ENCODE peak calls at places on chromosomes 2 and 18, in five cellular contexts. One of them, this sample, is unnamed.

GRCh38 chr2:96531872-96532505 is 4.6 kb upstream of the ARID5A start:
- DNase-seq in colonic mucosa: peak; percentile 95
- DNase-seq in Peyer's patch: peak; percentile 96
- DNase-seq in GM23248: peak; percentile 100
- DNase-seq in tibial nerve: peak; percentile 97
- DNase-seq in this sample: peak; percentile 76

GRCh38 chr2:232850039-232850438 is 20.0 kb upstream of the SNORC start:
- DNase-seq in colonic mucosa: no peak
- DNase-seq in GM23248: no peak
- DNase-seq in tibial nerve: no peak
- DNase-seq in Peyer's patch: no peak
- DNase-seq in this sample: no peak

GRCh38 chr2:171348056-171348455 is 85.7 kb downstream of the METTL8 start:
- DNase-seq in colonic mucosa: no peak
- DNase-seq in tibial nerve: no peak
- DNase-seq in GM23248: no peak
- DNase-seq in Peyer's patch: no peak
- DNase-seq in this sample: no peak

GRCh38 chr2:28320009-28320365 is 72.7 kb upstream of the FOSL2 start:
- DNase-seq in Peyer's patch: no peak
- DNase-seq in tibial nerve: no peak
- DNase-seq in GM23248: no peak
- DNase-seq in colonic mucosa: no peak
- DNase-seq in this sample: no peak

GRCh38 chr2:173881466-173881865 is 83.7 kb downstream of the SP3 start:
- DNase-seq in Peyer's patch: no peak
- DNase-seq in GM23248: no peak
- DNase-seq in colonic mucosa: peak; percentile 29
- DNase-seq in tibial nerve: no peak
- DNase-seq in this sample: no peak

GRCh38 chr2:186526281-186526680 is 40.2 kb downstream of the ZC3H15 start:
- DNase-seq in colonic mucosa: no peak
- DNase-seq in Peyer's patch: no peak
- DNase-seq in tibial nerve: no peak
- DNase-seq in GM23248: no peak
- DNase-seq in this sample: no peak

GRCh38 chr2:75146221-75146902 is 53.0 kb downstream of the TACR1 start:
- DNase-seq in GM23248: peak; percentile 37
- DNase-seq in colonic mucosa: no peak
- DNase-seq in Peyer's patch: no peak
- DNase-seq in tibial nerve: no peak
- DNase-seq in this sample: no peak

GRCh38 chr2:123085479-123085878 is 939.6 kb upstream of the CNTNAP5 start:
- DNase-seq in tibial nerve: no peak
- DNase-seq in GM23248: no peak
- DNase-seq in colonic mucosa: no peak
- DNase-seq in Peyer's patch: no peak
- DNase-seq in this sample: no peak

GRCh38 chr2:127810156-127810636 is 775 bp downstream of the WDR33 start:
- DNase-seq in tibial nerve: no peak
- DNase-seq in Peyer's patch: no peak
- DNase-seq in GM23248: peak; percentile 64
- DNase-seq in colonic mucosa: peak; percentile 39
- DNase-seq in this sample: no peak

GRCh38 chr2:70830333-70830732 is 5.3 kb downstream of the CD207 start:
- DNase-seq in Peyer's patch: no peak
- DNase-seq in tibial nerve: no peak
- DNase-seq in GM23248: no peak
- DNase-seq in colonic mucosa: no peak
- DNase-seq in this sample: no peak

GRCh38 chr2:158932246-158932645 is 36.2 kb upstream of the TANC1 start:
- DNase-seq in Peyer's patch: no peak
- DNase-seq in colonic mucosa: no peak
- DNase-seq in GM23248: no peak
- DNase-seq in tibial nerve: no peak
- DNase-seq in this sample: no peak

GRCh38 chr18:23316986-23317385 is 136.1 kb upstream of the RIOK3 start:
- DNase-seq in tibial nerve: no peak
- DNase-seq in GM23248: no peak
- DNase-seq in colonic mucosa: no peak
- DNase-seq in Peyer's patch: no peak
- DNase-seq in this sample: no peak

GRCh38 chr2:47403829-47404228 is 873 bp downstream of the MSH2 start:
- DNase-seq in GM23248: no peak
- DNase-seq in Peyer's patch: no peak
- DNase-seq in tibial nerve: no peak
- DNase-seq in colonic mucosa: no peak
- DNase-seq in this sample: no peak

GRCh38 chr2:197804758-197805597 is 585 bp downstream of the PLCL1 start:
- DNase-seq in Peyer's patch: peak; percentile 50
- DNase-seq in GM23248: peak; percentile 64
- DNase-seq in tibial nerve: no peak
- DNase-seq in colonic mucosa: peak; percentile 29
- DNase-seq in this sample: peak; percentile 13

GRCh38 chr2:107511970-107512789 is 314.5 kb upstream of the RGPD4 start:
- DNase-seq in GM23248: no peak
- DNase-seq in Peyer's patch: no peak
- DNase-seq in colonic mucosa: no peak
- DNase-seq in tibial nerve: no peak
- DNase-seq in this sample: no peak

GRCh38 chr2:105387225-105387624 is 11.6 kb downstream of the FHL2 start:
- DNase-seq in tibial nerve: no peak
- DNase-seq in GM23248: peak; percentile 26
- DNase-seq in colonic mucosa: no peak
- DNase-seq in Peyer's patch: no peak
- DNase-seq in this sample: no peak

GRCh38 chr18:12659904-12660605 is 2.1 kb upstream of the SPIRE1 start:
- DNase-seq in colonic mucosa: peak; percentile 50
- DNase-seq in Peyer's patch: peak; percentile 66
- DNase-seq in GM23248: peak; percentile 75
- DNase-seq in tibial nerve: no peak
- DNase-seq in this sample: peak; percentile 36

GRCh38 chr18:26317353-26317865 is 91.2 kb downstream of the TAF4B start:
- DNase-seq in Peyer's patch: no peak
- DNase-seq in GM23248: no peak
- DNase-seq in tibial nerve: no peak
- DNase-seq in colonic mucosa: no peak
- DNase-seq in this sample: no peak

GRCh38 chr18:6069539-6069938 is 174.2 kb upstream of the TMEM200C start:
- DNase-seq in Peyer's patch: no peak
- DNase-seq in GM23248: no peak
- DNase-seq in tibial nerve: no peak
- DNase-seq in colonic mucosa: no peak
- DNase-seq in this sample: no peak

GRCh38 chr2:197571622-197572271 is 55.9 kb downstream of the MOB4 start:
- DNase-seq in Peyer's patch: no peak
- DNase-seq in GM23248: peak; percentile 62
- DNase-seq in tibial nerve: no peak
- DNase-seq in colonic mucosa: no peak
- DNase-seq in this sample: no peak

GRCh38 chr2:238822955-238823354 is 24.9 kb upstream of the TWIST2 start:
- DNase-seq in tibial nerve: no peak
- DNase-seq in GM23248: no peak
- DNase-seq in colonic mucosa: no peak
- DNase-seq in Peyer's patch: no peak
- DNase-seq in this sample: no peak

GRCh38 chr2:47373747-47374146 is 29.2 kb upstream of the MSH2 start:
- DNase-seq in Peyer's patch: peak; percentile 70
- DNase-seq in tibial nerve: no peak
- DNase-seq in colonic mucosa: no peak
- DNase-seq in GM23248: peak; percentile 4
- DNase-seq in this sample: no peak

GRCh38 chr2:133768261-133769021 is 200.2 kb upstream of the NCKAP5 start:
- DNase-seq in colonic mucosa: no peak
- DNase-seq in GM23248: no peak
- DNase-seq in tibial nerve: peak; percentile 28
- DNase-seq in Peyer's patch: no peak
- DNase-seq in this sample: no peak

DNA sequence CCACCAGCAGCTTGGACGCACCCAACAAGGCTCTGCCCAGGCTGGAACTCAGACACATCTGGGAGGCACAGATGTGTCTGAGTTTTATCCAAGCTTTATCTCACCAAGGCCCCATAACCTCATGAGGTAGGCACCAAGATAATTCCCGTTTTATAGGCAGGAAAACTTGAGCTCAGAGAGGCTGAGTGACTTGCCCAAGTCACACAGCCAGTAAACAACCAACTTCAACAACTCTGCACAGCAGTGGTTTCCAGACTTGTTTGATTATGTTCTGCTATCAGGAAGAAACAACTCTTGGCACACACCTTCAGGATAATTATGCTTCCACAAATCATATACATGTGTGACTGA is 63.1 kb downstream of the ZFP36L2 start:
- DNase-seq in colonic mucosa: no peak
- DNase-seq in Peyer's patch: no peak
- DNase-seq in tibial nerve: no peak
- DNase-seq in GM23248: no peak
- DNase-seq in this sample: no peak
- H3K27ac ChIP-seq in colonic mucosa: peak overlapping the region; percentile 87
- H3K27ac ChIP-seq in Peyer's patch: peak overlapping the region; percentile 98
- H3K27ac ChIP-seq in tibial nerve: no peak overlapping the region
- H3K27ac ChIP-seq in GM23248: no peak overlapping the region
- H3K27ac ChIP-seq in this sample: no peak overlapping the region

GRCh38 chr2:231672617-231673347 is 35.5 kb upstream of the PTMA start:
- DNase-seq in tibial nerve: no peak
- DNase-seq in colonic mucosa: peak; percentile 89
- DNase-seq in GM23248: peak; percentile 47
- DNase-seq in Peyer's patch: peak; percentile 92
- DNase-seq in this sample: no peak

GRCh38 chr2:231670892-231671616 is 37.3 kb upstream of the PTMA start:
- DNase-seq in tibial nerve: no peak
- DNase-seq in colonic mucosa: peak; percentile 80
- DNase-seq in Peyer's patch: peak; percentile 67
- DNase-seq in GM23248: peak; percentile 30
- DNase-seq in this sample: no peak

GRCh38 chr2:231668981-231669380 is 39.3 kb upstream of the PTMA start:
- DNase-seq in colonic mucosa: no peak
- DNase-seq in Peyer's patch: no peak
- DNase-seq in tibial nerve: no peak
- DNase-seq in GM23248: no peak
- DNase-seq in this sample: no peak

GRCh38 chr2:231673348-231673770 is 35.0 kb upstream of the PTMA start:
- DNase-seq in GM23248: no peak
- DNase-seq in tibial nerve: no peak
- DNase-seq in colonic mucosa: peak; percentile 96
- DNase-seq in Peyer's patch: peak; percentile 78
- DNase-seq in this sample: no peak

DNA sequence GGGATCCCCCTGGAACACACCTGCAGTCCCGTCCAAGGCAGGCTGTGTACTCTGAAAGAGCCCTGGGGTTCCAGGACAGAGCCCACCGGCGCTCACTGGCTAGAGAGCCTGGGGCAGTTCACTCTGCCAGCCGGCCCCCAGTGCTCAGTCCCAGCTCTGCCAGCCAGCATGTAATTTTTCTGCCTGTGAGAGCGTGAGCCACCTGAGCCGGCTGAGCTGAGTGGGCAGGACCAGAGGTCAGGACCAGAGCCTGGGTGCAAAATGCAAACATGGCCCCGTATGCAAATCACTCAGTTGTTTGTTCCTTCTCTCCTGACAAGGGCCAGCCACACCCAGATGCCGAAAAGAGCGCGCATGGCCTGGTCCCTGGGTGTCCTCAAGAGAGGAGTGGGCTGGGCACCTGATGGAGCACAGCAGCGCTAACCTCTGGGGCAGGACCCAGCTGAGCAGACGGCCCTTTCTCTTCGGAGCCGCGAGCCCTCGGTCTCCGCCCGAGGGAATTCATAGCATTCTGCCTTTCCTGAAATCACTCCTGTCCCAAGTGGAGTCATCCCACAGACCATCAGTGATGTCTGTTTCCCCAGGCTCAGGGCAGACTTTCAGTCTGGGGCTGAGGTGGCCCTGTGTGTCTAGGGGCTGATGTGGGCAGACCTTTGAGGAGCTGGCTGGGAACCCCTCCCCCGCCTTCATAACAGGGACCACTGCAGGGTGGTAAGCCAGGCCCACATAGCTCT is 36.5 kb upstream of the PTMA start:
- DNase-seq in tibial nerve: no peak
- DNase-seq in GM23248: no peak
- DNase-seq in Peyer's patch: peak; percentile 92
- DNase-seq in colonic mucosa: peak; percentile 80
- DNase-seq in this sample: no peak
- H3K4me3 ChIP-seq in tibial nerve: no peak overlapping the region
- H3K4me3 ChIP-seq in GM23248: no peak overlapping the region
- H3K4me3 ChIP-seq in Peyer's patch: peak overlapping the region; percentile 32
- H3K4me3 ChIP-seq in colonic mucosa: no peak overlapping the region
- H3K4me3 ChIP-seq in this sample: no peak overlapping the region

DNA sequence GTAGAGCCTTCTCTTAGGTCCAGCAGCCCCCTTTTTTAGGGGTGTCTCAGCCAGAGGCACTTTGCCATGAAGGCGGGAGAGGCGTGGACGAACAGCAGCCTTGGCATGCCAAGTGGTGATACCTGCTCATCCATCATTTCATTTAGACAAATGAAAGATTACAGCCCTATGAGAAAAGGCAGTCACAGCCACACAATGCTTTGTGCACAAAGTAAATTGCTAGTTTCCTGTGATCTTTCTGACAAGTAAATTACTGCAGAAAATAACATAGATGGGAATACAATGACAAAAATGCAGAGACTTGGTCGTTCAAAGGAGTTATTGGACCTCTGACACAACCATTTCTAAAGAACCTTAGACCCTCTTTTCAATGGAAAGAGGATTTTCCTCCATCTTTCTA is 94.9 kb downstream of the RND3 start:
- DNase-seq in Peyer's patch: no peak
- DNase-seq in tibial nerve: no peak
- DNase-seq in GM23248: no peak
- DNase-seq in colonic mucosa: no peak
- DNase-seq in this sample: no peak
- H3K4me1 ChIP-seq in Peyer's patch: no peaks in the 10 kb centered on the region
- H3K4me1 ChIP-seq in tibial nerve: no peaks in the 10 kb centered on the region
- H3K4me1 ChIP-seq in GM23248: peaks cover 11% of the 10 kb centered on the region
- H3K4me1 ChIP-seq in colonic mucosa: no peaks in the 10 kb centered on the region
- H3K4me1 ChIP-seq in this sample: no peaks in the 10 kb centered on the region

DNA sequence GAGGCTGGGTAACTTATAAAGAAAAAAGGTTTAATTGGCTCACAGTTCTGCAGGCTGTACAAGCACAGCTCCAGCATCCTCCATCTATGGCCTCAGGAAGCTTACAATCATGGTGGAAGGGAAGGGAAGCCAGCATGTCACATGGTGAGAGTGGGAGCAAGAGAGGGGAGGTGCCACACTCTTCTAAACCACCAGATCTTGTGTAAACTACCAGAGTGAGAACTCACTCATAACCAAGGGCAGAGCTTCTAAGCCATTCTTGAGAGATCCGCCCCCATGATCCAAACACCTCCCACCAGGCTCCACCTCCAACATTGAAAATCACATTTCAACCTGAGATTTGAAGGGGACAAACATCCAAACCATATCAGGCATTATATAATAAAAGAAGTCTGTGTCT is 121.6 kb upstream of the CDC42EP3 start:
- DNase-seq in Peyer's patch: no peak
- DNase-seq in GM23248: no peak
- DNase-seq in tibial nerve: no peak
- DNase-seq in colonic mucosa: no peak
- DNase-seq in this sample: no peak
- H3K27ac ChIP-seq in Peyer's patch: no peak overlapping the region
- H3K27ac ChIP-seq in GM23248: no peak overlapping the region
- H3K27ac ChIP-seq in tibial nerve: no peak overlapping the region
- H3K27ac ChIP-seq in colonic mucosa: no peak overlapping the region
- H3K27ac ChIP-seq in this sample: no peak overlapping the region